ENCODE peak calls at places on chromosomes 11 and 22, in seven cellular contexts. B, N, P, D, W, S and T are unnamed samples.

GRCh38 chr22:22074634-22075381 is 92.2 kb upstream of the TOP3B start:
- DNase-seq in D (no peak), S (no peak), P (no peak), N (peak; percentile 9), B (no peak), W (no peak), T (peak; percentile 23)

GRCh38 chr22:39997939-39998726 is 3.4 kb downstream of the FAM83F start:
- DNase-seq in B (peak; percentile 23), S (peak; percentile 94), W (no peak), P (no peak), N (peak; percentile 34), D (no peak), T (peak; percentile 55)

GRCh38 chr11:122491486-122491885 is 164.0 kb upstream of the UBASH3B start:
- DNase-seq in S (no peak), B (peak; percentile 1), W (peak; percentile 47), N (no peak), D (no peak), P (no peak), T (no peak)

GRCh38 chr11:112355726-112356125 is 95.1 kb upstream of the PLET1 start:
- DNase-seq in S (peak; percentile 77), N (no peak), P (no peak), W (no peak), B (peak; percentile 44), D (no peak), T (no peak)

GRCh38 chr11:129440028-129440630 is 64.5 kb downstream of the BARX2 start:
- DNase-seq in P (no peak), S (no peak), W (no peak), B (peak; percentile 7), D (no peak), N (peak; percentile 66), T (peak; percentile 98)

GRCh38 chr11:7630002-7630401 is 43.3 kb downstream of the CYB5R2 start:
- DNase-seq in P (no peak), S (no peak), N (no peak), D (no peak), B (no peak), W (no peak), T (no peak)

GRCh38 chr11:120024586-120024985 is 113.3 kb downstream of the TRIM29 start:
- DNase-seq in S (no peak), W (no peak), N (no peak), D (no peak), P (no peak), B (no peak), T (no peak)

GRCh38 chr11:78000193-78000592 is 5.7 kb upstream of the INTS4 start:
- DNase-seq in S (peak; percentile 85), W (peak; percentile 45), D (no peak), B (peak; percentile 81), N (peak; percentile 62), P (no peak), T (peak; percentile 28)

GRCh38 chr11:65500262-65501004 is 1.6 kb downstream of the MALAT1 start:
- DNase-seq in B (peak; percentile 69), P (no peak), N (peak; percentile 44), W (peak; percentile 31), S (peak; percentile 58), D (no peak), T (no peak)

GRCh38 chr22:17912942-17913704 is 111.2 kb downstream of the MICAL3 start:
- DNase-seq in S (no peak), W (no peak), P (no peak), D (no peak), B (peak; percentile 16), N (no peak), T (no peak)

GRCh38 chr11:19982761-19983495 is 177.3 kb downstream of the DBX1 start:
- DNase-seq in N (no peak), B (no peak), P (no peak), D (no peak), S (no peak), W (no peak), T (no peak)

GRCh38 chr11:12704049-12704448 is 29.8 kb downstream of the TEAD1 start:
- DNase-seq in P (no peak), N (no peak), B (peak; percentile 96), W (peak; percentile 60), S (no peak), D (no peak), T (no peak)

GRCh38 chr11:45165386-45165785 is 18.9 kb downstream of the PRDM11 start:
- DNase-seq in S (no peak), P (no peak), B (no peak), W (no peak), N (no peak), D (no peak), T (no peak)

GRCh38 chr11:23473782-23474181 is 613.5 kb upstream of the CCDC179 start:
- DNase-seq in S (no peak), D (no peak), N (no peak), B (no peak), W (no peak), P (no peak), T (no peak)

GRCh38 chr11:7941141-7941540 is 367 bp downstream of the OR10A3 start:
- DNase-seq in D (no peak), W (no peak), N (no peak), S (no peak), B (no peak), P (no peak), T (no peak)

GRCh38 chr11:63870351-63871197 is 31.7 kb downstream of the MARK2 start:
- DNase-seq in W (no peak), P (no peak), B (peak; percentile 21), S (no peak), D (no peak), N (no peak), T (no peak)

GRCh38 chr22:47367107-47367690 is 604.7 kb downstream of the TBC1D22A start:
- DNase-seq in N (no peak), P (no peak), B (no peak), S (no peak), W (no peak), D (no peak), T (no peak)

GRCh38 chr11:36328956-36329673 is 33.0 kb downstream of the PRR5L start:
- DNase-seq in B (peak; percentile 35), N (no peak), S (no peak), D (no peak), W (no peak), P (no peak), T (no peak)

GRCh38 chr22:36244522-36245391 is 5.4 kb upstream of the APOL2 start:
- DNase-seq in S (no peak), D (no peak), N (no peak), P (no peak), B (no peak), W (no peak), T (no peak)

GRCh38 chr22:35477911-35478582 is 62.6 kb upstream of the RASD2 start:
- DNase-seq in S (peak; percentile 77), N (peak; percentile 92), W (peak; percentile 31), P (no peak), D (no peak), B (peak; percentile 93), T (peak; percentile 71)

GRCh38 chr22:50445071-50445879 is 29.6 kb downstream of the SBF1 start:
- DNase-seq in D (no peak), S (no peak), W (no peak), P (peak; percentile 30), N (no peak), B (no peak), T (no peak)

GRCh38 chr11:5279678-5280077 is 9.9 kb upstream of the HBE1 start:
- DNase-seq in D (no peak), P (no peak), N (no peak), B (no peak), S (no peak), W (no peak), T (no peak)

GRCh38 chr22:37465721-37466120 is 20.5 kb downstream of the MFNG start:
- DNase-seq in W (no peak), P (no peak), N (no peak), D (no peak), S (peak; percentile 33), B (no peak), T (no peak)